ENCODE peak calls at places on chromosome 1, in four cellular contexts. M is kidney tubule cell; R is CD4-positive, CD25-positive, alpha-beta regulatory T cell; C is neural crest cell. J is an unnamed sample.

GRCh38 chr1:180243517-180244221 is 13.6 kb downstream of the LHX4 start:
- DNase-seq in R (no peak), M (no peak), C (no peak), J (no peak)

GRCh38 chr1:29835486-29836273 is 599.4 kb downstream of the PTPRU start:
- DNase-seq in C (no peak), M (no peak), R (no peak), J (no peak)

GRCh38 chr1:47569681-47570470 is 132.0 kb downstream of the FOXD2 start:
- DNase-seq in R (no peak), C (no peak), M (peak), J (no peak)

GRCh38 chr1:20494609-20495311 is 8.8 kb upstream of the CAMK2N1 start:
- DNase-seq in M (peak), C (no peak), R (no peak), J (no peak)

GRCh38 chr1:202615501-202616354 is 94.5 kb downstream of the SYT2 start:
- DNase-seq in R (no peak), C (no peak), M (peak), J (no peak)

GRCh38 chr1:166169182-166169581 is 2.4 kb upstream of the FAM78B start:
- DNase-seq in R (no peak), M (no peak), C (no peak), J (no peak)

GRCh38 chr1:230797376-230798186 is 50.4 kb downstream of the CAPN9 start:
- DNase-seq in M (peak), R (no peak), C (peak), J (peak)

GRCh38 chr1:30877205-30877912 is 31.2 kb downstream of the SDC3 start:
- DNase-seq in M (no peak), R (no peak), C (no peak), J (no peak)

GRCh38 chr1:198467907-198468306 is 72.6 kb downstream of the ATP6V1G3 start:
- DNase-seq in M (no peak), C (no peak), R (no peak), J (no peak)

GRCh38 chr1:42646056-42646455 is 12.2 kb upstream of the PPIH start:
- DNase-seq in M (peak), R (no peak), C (no peak), J (no peak)

GRCh38 chr1:17061486-17062271 is 7.8 kb upstream of the SDHB start:
- DNase-seq in M (peak), C (no peak), R (no peak), J (no peak)

GRCh38 chr1:111603979-111604378 is 15.6 kb upstream of the RAP1A start:
- DNase-seq in C (no peak), R (peak), M (no peak), J (no peak)

GRCh38 chr1:94562502-94563260 is 21.1 kb upstream of the F3 start:
- DNase-seq in R (no peak), C (peak), M (peak), J (no peak)

GRCh38 chr1:155176544-155177071 is 3.0 kb downstream of the TRIM46 start:
- DNase-seq in C (peak), R (peak), M (peak), J (peak)

GRCh38 chr1:147491098-147491497 is 50.2 kb upstream of the BCL9 start:
- DNase-seq in M (no peak), R (no peak), C (no peak), J (no peak)

GRCh38 chr1:29437946-29438345 is 201.6 kb downstream of the PTPRU start:
- DNase-seq in R (no peak), C (no peak), M (no peak), J (no peak)

GRCh38 chr1:227883073-227883520 is 64.6 kb downstream of the WNT9A start:
- DNase-seq in C (no peak), M (no peak), R (no peak), J (no peak)

GRCh38 chr1:84078108-84078823 is 65.8 kb upstream of the PRKACB start:
- DNase-seq in M (peak), C (no peak), R (no peak), J (peak)

GRCh38 chr1:209368864-209369598 is 214.5 kb upstream of the CAMK1G start:
- DNase-seq in M (peak), C (no peak), R (no peak), J (no peak)

GRCh38 chr1:208161656-208162375 is 82.4 kb downstream of the PLXNA2 start:
- DNase-seq in M (no peak), R (no peak), C (no peak), J (no peak)

GRCh38 chr1:204513117-204513716 is 3.0 kb upstream of the MDM4 start:
- DNase-seq in R (peak), M (no peak), C (no peak), J (no peak)

GRCh38 chr1:60924964-60925798 is 157.2 kb upstream of the NFIA start:
- DNase-seq in M (no peak), C (no peak), R (no peak), J (no peak)

GRCh38 chr1:109598655-109599054 is 20.8 kb downstream of the GNAT2 start:
- DNase-seq in C (no peak), R (no peak), M (no peak), J (no peak)

GRCh38 chr1:220045356-220046051 is 801 bp downstream of the EPRS1 start:
- DNase-seq in R (no peak), C (no peak), M (peak), J (peak)

GRCh38 chr1:6246497-6247295 is 2.7 kb downstream of the HES3 start:
- DNase-seq in M (peak), R (peak), C (peak), J (peak)

GRCh38 chr1:211632808-211633522 is 42.5 kb downstream of the NEK2 start:
- DNase-seq in M (peak), R (no peak), C (no peak), J (no peak)

GRCh38 chr1:37064059-37064458 is 29.7 kb upstream of the GRIK3 start:
- DNase-seq in M (no peak), R (no peak), C (no peak), J (no peak)

GRCh38 chr1:156804572-156805243 is 11.9 kb downstream of the SH2D2A start:
- DNase-seq in R (no peak), C (no peak), M (peak), J (no peak)